ENCODE peak calls at places on chromosome 15, in ten cellular contexts. J is CD4-positive, CD25-positive, alpha-beta regulatory T cell; O is spleen; L is H9; P is ELF-1; E is fibroblast of the conjunctiva; S is adrenal gland; M is stomach; C is AG10803; X is AG09319. V is an unnamed sample.
A peak's percentile ranks its signal among the peaks of the same experiment; 100 is the strongest.

GRCh38 chr15:76065267-76065666 is 5.5 kb downstream of the TMEM266 start:
- DNase-seq in J (peak; percentile 49), O (no peak), L (no peak), P (peak; percentile 4), E (no peak), S (peak; percentile 24), M (no peak), C (no peak), X (no peak), V (no peak)

GRCh38 chr15:58190419-58190818 is 52.2 kb downstream of the AQP9 start:
- DNase-seq in J (no peak), O (no peak), L (no peak), P (no peak), E (no peak), S (no peak), M (no peak), C (peak; percentile 28), X (no peak), V (no peak)

GRCh38 chr15:87873501-87873900 is 383.0 kb downstream of the NTRK3 start:
- DNase-seq in J (no peak), O (no peak), L (no peak), P (no peak), E (no peak), S (no peak), M (no peak), C (peak; percentile 74), X (no peak), V (no peak)

GRCh38 chr15:62739507-62739906 is 303.0 kb upstream of the TPM1 start:
- DNase-seq in J (no peak), O (no peak), L (no peak), P (no peak), E (no peak), S (no peak), M (no peak), C (peak; percentile 76), X (no peak), V (no peak)

GRCh38 chr15:31352911-31353811 is 26.5 kb downstream of the KLF13 start:
- DNase-seq in J (peak; percentile 58), O (peak; percentile 92), L (no peak), P (no peak), E (peak; percentile 67), S (peak; percentile 86), M (peak; percentile 67), C (peak; percentile 92), X (peak; percentile 76), V (peak; percentile 64)

GRCh38 chr15:40923551-40923950 is 5.6 kb upstream of the DLL4 start:
- DNase-seq in J (no peak), O (no peak), L (no peak), P (no peak), E (no peak), S (no peak), M (no peak), C (no peak), X (no peak), V (no peak)

GRCh38 chr15:31004220-31004733 is 12.8 kb upstream of the MTMR10 start:
- DNase-seq in J (no peak), O (no peak), L (peak; percentile 56), P (peak; percentile 39), E (no peak), S (peak; percentile 38), M (peak; percentile 36), C (no peak), X (no peak), V (no peak)

GRCh38 chr15:46442196-46442595 is 807.4 kb downstream of the SQOR start:
- DNase-seq in J (no peak), O (no peak), L (no peak), P (no peak), E (no peak), S (peak; percentile 1), M (no peak), C (peak; percentile 67), X (no peak), V (no peak)

GRCh38 chr15:91867581-91868026 is 14.1 kb downstream of the SLCO3A1 start:
- DNase-seq in J (no peak), O (peak; percentile 83), L (peak; percentile 73), P (peak; percentile 56), E (peak; percentile 86), S (peak; percentile 92), M (peak; percentile 81), C (peak; percentile 75), X (peak; percentile 57), V (no peak)

GRCh38 chr15:26891448-26891881 is 24.6 kb downstream of the GABRA5 start:
- DNase-seq in J (peak; percentile 46), O (no peak), L (peak; percentile 82), P (peak; percentile 91), E (peak; percentile 43), S (peak; percentile 58), M (peak; percentile 60), C (peak; percentile 67), X (peak; percentile 3), V (peak; percentile 84)

GRCh38 chr15:79003301-79003700 is 58.5 kb upstream of the CTSH start:
- DNase-seq in J (no peak), O (no peak), L (no peak), P (no peak), E (no peak), S (no peak), M (no peak), C (peak; percentile 42), X (no peak), V (no peak)

GRCh38 chr15:40449275-40449674 is 8.5 kb downstream of the BAHD1 start:
- DNase-seq in J (no peak), O (no peak), L (no peak), P (peak; percentile 21), E (no peak), S (no peak), M (no peak), C (peak; percentile 55), X (no peak), V (no peak)

GRCh38 chr15:42499888-42500609 is 4.6 kb downstream of the SNAP23 start:
- DNase-seq in J (no peak), O (no peak), L (no peak), P (peak; percentile 6), E (no peak), S (peak; percentile 17), M (no peak), C (no peak), X (no peak), V (no peak)

GRCh38 chr15:49987896-49988295 is 131.1 kb downstream of the ATP8B4 start:
- DNase-seq in J (no peak), O (no peak), L (no peak), P (no peak), E (no peak), S (no peak), M (no peak), C (no peak), X (no peak), V (no peak)

GRCh38 chr15:70111203-70112017 is 13.7 kb upstream of the TLE3 start:
- DNase-seq in J (no peak), O (no peak), L (peak; percentile 87), P (peak; percentile 92), E (peak; percentile 75), S (peak; percentile 83), M (peak; percentile 53), C (peak; percentile 78), X (peak; percentile 49), V (peak; percentile 80)

GRCh38 chr15:57333487-57333886 is 42.8 kb upstream of the CGNL1 start:
- DNase-seq in J (no peak), O (no peak), L (no peak), P (no peak), E (no peak), S (no peak), M (no peak), C (peak; percentile 32), X (no peak), V (no peak)

GRCh38 chr15:57375827-57376694 is at the start of gene CGNL1:
- DNase-seq in J (no peak), O (no peak), L (peak; percentile 58), P (peak; percentile 64), E (no peak), S (peak; percentile 60), M (peak; percentile 71), C (no peak), X (no peak), V (peak; percentile 53)

GRCh38 chr15:92383528-92384326 is 10.0 kb upstream of the ST8SIA2 start:
- DNase-seq in J (peak; percentile 30), O (no peak), L (peak; percentile 80), P (peak; percentile 57), E (no peak), S (peak; percentile 10), M (no peak), C (peak; percentile 11), X (no peak), V (no peak)

GRCh38 chr15:63322541-63322940 is 45.1 kb downstream of the APH1B start:
- DNase-seq in J (no peak), O (no peak), L (no peak), P (no peak), E (no peak), S (peak; percentile 58), M (no peak), C (peak; percentile 55), X (no peak), V (peak; percentile 67)

GRCh38 chr15:72968531-72968922 is 83.7 kb upstream of the NEO1 start:
- DNase-seq in J (no peak), O (no peak), L (no peak), P (peak; percentile 39), E (no peak), S (peak; percentile 37), M (peak; percentile 35), C (no peak), X (no peak), V (peak; percentile 19)

GRCh38 chr15:92819312-92820232 is 80.6 kb upstream of the CHD2 start:
- DNase-seq in J (peak; percentile 58), O (no peak), L (no peak), P (no peak), E (no peak), S (no peak), M (no peak), C (no peak), X (no peak), V (no peak)

GRCh38 chr15:42921049-42921731 is 612 bp upstream of the TTBK2 start:
- DNase-seq in J (peak; percentile 66), O (peak; percentile 83), L (no peak), P (no peak), E (no peak), S (peak; percentile 38), M (peak; percentile 27), C (peak; percentile 17), X (no peak), V (peak; percentile 50)

GRCh38 chr15:80228959-80229610 is 22.9 kb downstream of the CTXND1 start:
- DNase-seq in J (no peak), O (no peak), L (no peak), P (no peak), E (no peak), S (no peak), M (no peak), C (peak; percentile 10), X (no peak), V (no peak)

GRCh38 chr15:99143655-99144610 is 39.1 kb downstream of the SYNM start:
- DNase-seq in J (no peak), O (no peak), L (peak; percentile 18), P (no peak), E (peak; percentile 57), S (peak; percentile 75), M (peak; percentile 39), C (peak; percentile 88), X (peak; percentile 28), V (no peak)

GRCh38 chr15:40633178-40633577 is 39.1 kb downstream of the KNL1 start:
- DNase-seq in J (no peak), O (no peak), L (no peak), P (no peak), E (no peak), S (no peak), M (no peak), C (peak; percentile 44), X (peak; percentile 23), V (no peak)

GRCh38 chr15:54197995-54198394 is 219.8 kb downstream of the UNC13C start:
- DNase-seq in J (no peak), O (no peak), L (peak; percentile 30), P (no peak), E (no peak), S (no peak), M (no peak), C (no peak), X (no peak), V (no peak)

GRCh38 chr15:64455951-64456350 is 4.4 kb upstream of the ZNF609 start:
- DNase-seq in J (no peak), O (no peak), L (no peak), P (no peak), E (no peak), S (peak; percentile 55), M (no peak), C (no peak), X (no peak), V (peak; percentile 27)

GRCh38 chr15:44537728-44538240 is 837 bp downstream of the EIF3J start:
- DNase-seq in J (peak; percentile 53), O (no peak), L (no peak), P (no peak), E (no peak), S (no peak), M (no peak), C (peak; percentile 46), X (no peak), V (no peak)